ENCODE peak calls at places on chromosomes 12 and 14, in eight cellular contexts. W, L, E, N, Q, U, V and J are unnamed samples.

GRCh38 chr12:114430306-114430705 is 24.4 kb upstream of the TBX5 start:
- DNase-seq in U (no peak), E (no peak), Q (no peak), V (no peak), N (no peak), L (peak), W (peak), J (no peak)

GRCh38 chr12:42958271-42958674 is 368.7 kb upstream of the PRICKLE1 start:
- DNase-seq in W (no peak), E (no peak), Q (peak), U (no peak), N (no peak), L (peak), V (no peak), J (no peak)

GRCh38 chr12:97944576-97944975 is 482.0 kb downstream of the RMST start:
- DNase-seq in E (no peak), N (no peak), U (no peak), W (no peak), L (peak), Q (no peak), V (no peak), J (no peak)

GRCh38 chr12:32794281-32794680 is 38.6 kb upstream of the YARS2 start:
- DNase-seq in V (no peak), E (no peak), N (no peak), L (no peak), U (no peak), Q (no peak), W (no peak), J (no peak)

GRCh38 chr14:36580856-36581831 is 1.3 kb downstream of the NKX2-8 start:
- DNase-seq in Q (peak), U (no peak), W (no peak), E (peak), V (peak), N (no peak), L (peak), J (no peak)

GRCh38 chr14:36947362-36947761 is 225.0 kb downstream of the SLC25A21 start:
- DNase-seq in U (no peak), E (no peak), W (no peak), V (no peak), N (no peak), Q (no peak), L (no peak), J (no peak)

GRCh38 chr12:16136206-16136605 is 141.3 kb downstream of the SLC15A5 start:
- DNase-seq in Q (no peak), E (no peak), W (no peak), L (no peak), N (no peak), U (no peak), V (no peak), J (no peak)

GRCh38 chr12:7431993-7432685 is 11.8 kb downstream of the CD163L1 start:
- DNase-seq in E (no peak), U (no peak), L (peak), W (no peak), N (no peak), V (no peak), Q (peak), J (no peak)

GRCh38 chr14:75770635-75771034 is 109.6 kb downstream of the TTLL5 start:
- DNase-seq in W (no peak), E (no peak), V (no peak), U (no peak), N (no peak), Q (no peak), L (peak), J (no peak)

GRCh38 chr14:51884086-51884927 is 23.9 kb downstream of the GNG2 start:
- DNase-seq in U (no peak), W (peak), V (no peak), N (no peak), L (peak), E (no peak), Q (peak), J (no peak)

GRCh38 chr14:91568626-91569025 is 58.5 kb upstream of the PPP4R3A start:
- DNase-seq in V (no peak), N (no peak), E (no peak), W (no peak), U (no peak), Q (no peak), L (no peak), J (no peak)

GRCh38 chr14:75450381-75451276 is 22.8 kb downstream of the JDP2 start:
- DNase-seq in V (peak), U (peak), W (no peak), Q (peak), L (peak), E (peak), N (no peak), J (no peak)

GRCh38 chr12:95385246-95385645 is 88.7 kb upstream of the METAP2 start:
- DNase-seq in W (peak), E (no peak), V (no peak), L (peak), U (no peak), N (no peak), Q (no peak), J (no peak)

GRCh38 chr14:22551597-22551982 is 37.4 kb downstream of the DAD1 start:
- DNase-seq in E (no peak), V (no peak), L (no peak), U (no peak), Q (no peak), N (no peak), W (no peak), J (no peak)

GRCh38 chr12:110689002-110689600 is at the start of gene HVCN1:
- DNase-seq in L (no peak), N (no peak), Q (no peak), U (peak), E (peak), V (peak), W (no peak), J (no peak)

GRCh38 chr14:104230119-104230885 is 91.9 kb downstream of the KIF26A start:
- DNase-seq in V (no peak), U (peak), Q (no peak), L (no peak), W (no peak), N (no peak), E (no peak), J (no peak)

GRCh38 chr12:67816269-67816668 is 167.7 kb downstream of the DYRK2 start:
- DNase-seq in V (no peak), E (no peak), Q (no peak), N (no peak), U (no peak), L (no peak), W (no peak), J (no peak)

GRCh38 chr12:53423597-53423996 is at the start of gene AMHR2:
- DNase-seq in E (no peak), L (no peak), N (no peak), W (no peak), Q (no peak), V (no peak), U (no peak), J (no peak)

GRCh38 chr12:57864382-57864781 is 17.9 kb upstream of the CTDSP2 start:
- DNase-seq in V (no peak), E (no peak), N (no peak), Q (no peak), W (no peak), U (peak), L (no peak), J (no peak)

GRCh38 chr14:104689620-104690265 is 325 bp downstream of the INF2 start:
- DNase-seq in N (no peak), U (peak), E (no peak), V (no peak), W (no peak), Q (no peak), L (peak), J (no peak)

GRCh38 chr12:42482086-42482819 is 107.3 kb downstream of the PRICKLE1 start:
- DNase-seq in E (peak), U (no peak), Q (peak), V (peak), L (peak), N (no peak), W (no peak), J (no peak)

GRCh38 chr14:92688434-92689375 is 59.7 kb downstream of the LGMN start:
- DNase-seq in E (no peak), V (peak), Q (no peak), U (peak), L (no peak), W (no peak), N (no peak), J (no peak)

GRCh38 chr14:83217492-83217891 is 1683.8 kb upstream of the SEL1L start:
- DNase-seq in V (no peak), Q (no peak), E (no peak), N (no peak), W (peak), L (peak), U (no peak), J (no peak)

GRCh38 chr12:43812926-43813325 is 6.8 kb upstream of the TWF1 start:
- DNase-seq in N (no peak), E (no peak), V (no peak), W (no peak), L (peak), Q (no peak), U (no peak), J (no peak)

GRCh38 chr14:32259368-32260013 is 56.4 kb upstream of the RNU6-8 start:
- DNase-seq in Q (peak), L (peak), N (no peak), V (no peak), W (peak), E (no peak), U (no peak), J (no peak)

GRCh38 chr12:139585-139984 is 73.0 kb downstream of the IQSEC3 start:
- DNase-seq in E (peak), L (no peak), V (no peak), U (no peak), Q (no peak), N (no peak), W (no peak), J (no peak)

GRCh38 chr12:57891639-57892228 is 45.2 kb upstream of the CTDSP2 start:
- DNase-seq in N (no peak), E (no peak), L (peak), V (no peak), W (no peak), Q (no peak), U (no peak), J (no peak)

GRCh38 chr14:21997300-21997699 is 323.7 kb upstream of the OR4E1 start:
- DNase-seq in V (no peak), L (peak), W (no peak), N (peak), E (no peak), Q (peak), U (no peak), J (no peak)

DNA sequence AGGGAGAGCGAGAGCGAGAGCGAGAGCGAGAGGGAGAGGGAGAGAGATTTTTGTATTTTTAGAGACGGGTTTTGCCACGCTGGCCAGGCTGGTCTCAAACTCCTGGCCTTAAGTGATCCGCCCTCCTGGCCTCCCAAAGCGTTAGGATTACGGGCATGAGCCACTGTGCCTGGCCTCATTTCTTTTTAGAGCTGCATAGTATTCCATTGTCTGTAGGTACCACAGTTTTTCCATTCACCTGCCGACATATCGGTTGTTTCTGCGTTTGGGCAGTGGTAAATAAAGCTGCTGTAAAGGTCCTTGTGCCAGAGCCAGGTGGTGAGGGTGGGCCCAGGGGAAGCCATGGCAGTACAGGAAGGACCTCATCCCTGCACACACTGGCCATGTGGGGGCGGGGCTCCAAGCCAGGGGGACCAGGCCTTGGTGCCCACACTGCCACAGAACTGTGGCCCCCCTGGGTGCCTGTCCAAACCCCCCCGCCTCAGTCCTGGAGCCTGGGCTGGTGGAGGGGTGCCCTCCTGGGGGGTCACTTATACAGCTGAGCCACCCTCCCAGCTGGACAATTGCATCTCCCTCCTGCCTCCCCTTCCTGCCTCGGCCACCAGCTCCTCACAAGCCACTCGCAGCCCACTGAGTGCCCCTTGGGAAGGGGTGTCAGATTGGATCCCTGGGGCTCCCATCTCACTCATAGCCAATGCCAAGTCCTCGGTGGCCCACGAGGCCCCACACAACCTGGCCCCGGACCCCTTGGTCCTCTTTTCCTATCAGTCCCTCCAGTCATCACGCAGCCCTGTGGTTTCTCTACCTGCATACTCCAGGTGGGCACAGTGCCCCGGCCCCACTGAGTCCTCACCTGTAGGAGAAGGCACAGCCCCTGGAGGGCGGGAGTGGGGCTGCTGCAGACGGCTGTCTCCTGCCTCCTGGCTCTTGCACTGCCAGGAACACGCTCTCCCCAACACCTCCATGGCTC is 1.7 kb upstream of the PUS1 start:
- DNase-seq in E (peak), N (no peak), V (no peak), L (no peak), W (no peak), U (peak), Q (no peak), J (no peak)
- H3K4me3 ChIP-seq in E (no peak), N (no peak), V (no peak), L (no peak), W (no peak), U (no peak), Q (no peak), J (no peak)

GRCh38 chr14:68970096-68970612 is 8.9 kb downstream of the ACTN1 start:
- DNase-seq in L (no peak), Q (peak), V (no peak), E (no peak), N (no peak), W (no peak), U (no peak), J (no peak)
- H3K4me3 ChIP-seq in L (no peak), Q (no peak), V (no peak), E (no peak), N (no peak), W (peak), U (no peak), J (no peak)

GRCh38 chr14:95039259-95039992 is 117.9 kb downstream of the DICER1 start:
- DNase-seq in Q (no peak), W (no peak), L (no peak), N (no peak), E (no peak), V (no peak), U (no peak), J (no peak)

GRCh38 chr14:95039993-95040348 is 117.4 kb downstream of the DICER1 start:
- DNase-seq in Q (no peak), V (no peak), L (no peak), E (no peak), U (no peak), W (no peak), N (no peak), J (no peak)

GRCh38 chr14:95040723-95041476 is 116.4 kb downstream of the DICER1 start:
- DNase-seq in V (no peak), W (no peak), Q (no peak), U (no peak), N (no peak), E (no peak), L (peak), J (no peak)

GRCh38 chr14:95043314-95043713 is 114.0 kb downstream of the DICER1 start:
- DNase-seq in Q (no peak), N (no peak), V (no peak), E (no peak), L (no peak), U (no peak), W (no peak), J (no peak)

GRCh38 chr14:95041477-95042020 is 115.8 kb downstream of the DICER1 start:
- DNase-seq in Q (no peak), E (no peak), W (no peak), L (no peak), V (no peak), N (no peak), U (no peak), J (no peak)
- H3K4me3 ChIP-seq in Q (no peak), E (no peak), W (no peak), L (no peak), V (no peak), N (no peak), U (no peak), J (no peak)

DNA sequence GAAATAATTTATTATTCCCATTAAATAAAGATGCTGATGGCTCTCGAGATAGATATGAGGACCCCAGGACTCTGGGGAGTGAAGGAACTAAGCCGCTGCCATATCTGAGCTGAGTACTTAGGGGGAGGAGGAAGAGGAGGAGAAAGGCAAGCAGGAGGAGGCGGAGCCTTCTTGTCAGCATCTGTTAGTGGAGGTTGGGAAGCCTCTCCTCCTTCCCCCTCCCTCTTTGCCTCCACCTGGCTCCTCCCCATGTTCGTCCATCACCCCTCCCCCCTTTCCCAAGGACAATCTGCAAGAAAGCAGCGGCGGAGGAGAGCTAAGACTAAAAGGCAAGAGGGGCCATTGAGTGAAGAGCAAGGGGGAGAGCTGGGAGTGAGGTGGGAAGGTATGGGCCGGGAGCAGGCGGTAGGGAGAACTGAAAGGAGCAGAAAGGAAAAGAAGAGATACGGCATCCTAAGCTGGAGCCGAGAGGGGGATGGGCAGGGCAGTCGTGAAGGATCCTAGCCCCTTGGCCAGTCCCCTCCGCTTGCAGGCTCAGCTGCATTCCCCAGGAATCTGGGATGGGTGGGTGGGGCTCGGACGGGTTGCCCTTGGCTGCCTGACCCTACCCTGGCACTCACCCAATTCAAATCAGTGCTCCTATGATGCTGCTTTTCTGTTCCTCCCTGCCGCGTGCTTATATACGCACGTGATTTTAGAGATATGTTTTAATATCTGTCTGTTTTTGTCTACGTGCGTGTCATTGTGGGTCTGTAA is at the start of gene PFKM:
- DNase-seq in E (peak), V (peak), N (peak), W (peak), U (peak), Q (peak), L (peak), J (peak)
- H3K4me3 ChIP-seq in E (peak), V (peak), N (peak), W (peak), U (peak), Q (peak), L (peak), J (peak)

DNA sequence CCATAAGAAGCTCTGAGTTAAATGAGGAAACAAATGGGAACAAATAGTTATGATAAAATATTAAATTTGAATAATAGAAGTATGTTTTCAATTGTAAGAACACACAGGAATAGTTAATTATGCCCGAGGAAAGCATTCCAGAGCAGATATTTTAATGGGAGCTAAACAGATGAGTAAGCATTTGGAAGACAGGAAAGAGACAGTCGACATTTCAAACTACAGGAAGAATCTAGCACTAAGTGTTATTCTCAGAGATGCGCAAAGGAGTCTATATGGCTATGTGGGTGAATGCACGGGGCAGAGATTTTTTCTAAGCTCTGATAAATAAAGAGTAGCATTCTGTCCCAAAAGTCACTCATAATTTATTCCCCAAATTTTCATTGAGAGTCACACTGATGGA is 64.5 kb upstream of the SSTR1 start:
- DNase-seq in W (no peak), V (no peak), L (peak), Q (no peak), N (no peak), U (no peak), E (no peak), J (peak)
- H3K4me3 ChIP-seq in W (no peak), V (no peak), L (no peak), Q (no peak), N (no peak), U (no peak), E (no peak), J (peak)

DNA sequence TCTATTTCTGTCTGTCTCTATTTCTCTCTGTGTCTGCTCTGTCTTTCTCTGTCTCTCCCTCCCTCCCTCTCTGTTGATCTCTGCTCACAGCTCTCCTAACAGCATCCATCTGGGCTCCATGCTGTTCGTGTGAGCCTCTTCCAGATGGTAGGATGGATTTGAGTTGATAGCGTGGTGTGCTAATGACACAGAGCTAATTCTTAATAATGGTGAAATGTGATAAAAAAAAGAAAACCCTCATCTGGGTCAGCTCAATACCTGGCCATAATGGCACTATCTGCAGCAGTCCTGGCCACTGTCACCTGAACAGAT is 96.4 kb downstream of the AACS start:
- DNase-seq in E (no peak), N (no peak), U (no peak), L (no peak), Q (no peak), W (no peak), V (no peak), J (no peak)
- H3K4me3 ChIP-seq in E (no peak), N (no peak), U (no peak), L (no peak), Q (no peak), W (no peak), V (no peak), J (no peak)